ENCODE peak calls at places on chromosomes 5 and 9, in six cellular contexts. C, W, S, U, Q and E are unnamed samples.
A peak's percentile ranks its signal among the peaks of the same experiment; 100 is the strongest.

GRCh38 chr9:97905228-97905627 is 17.1 kb downstream of the TRMO start:
- DNase-seq in C (no peak), W (no peak), S (no peak), U (no peak), Q (peak; percentile 61), E (no peak)

GRCh38 chr9:79766091-79766490 is 194.3 kb downstream of the TLE4 start:
- DNase-seq in C (no peak), W (no peak), S (no peak), U (no peak), Q (no peak), E (no peak)

GRCh38 chr9:134433101-134433500 is 106.8 kb downstream of the RXRA start:
- DNase-seq in C (no peak), W (no peak), S (peak; percentile 57), U (no peak), Q (no peak), E (no peak)

GRCh38 chr9:91530829-91531228 is 107.2 kb upstream of the NFIL3 start:
- DNase-seq in C (no peak), W (no peak), S (peak; percentile 15), U (no peak), Q (no peak), E (peak; percentile 56)

GRCh38 chr5:185095-186070 is 5.9 kb upstream of the LRRC14B start:
- DNase-seq in C (no peak), W (no peak), S (no peak), U (no peak), Q (no peak), E (peak; percentile 80)

GRCh38 chr5:97422678-97423077 is 239.6 kb upstream of the RIOK2 start:
- DNase-seq in C (no peak), W (no peak), S (peak; percentile 30), U (no peak), Q (no peak), E (no peak)

GRCh38 chr5:94267350-94267899 is 351.0 kb downstream of the KIAA0825 start:
- DNase-seq in C (no peak), W (no peak), S (no peak), U (no peak), Q (no peak), E (no peak)

GRCh38 chr5:173729079-173729765 is 112.8 kb upstream of the BOD1 start:
- DNase-seq in C (no peak), W (peak; percentile 46), S (no peak), U (no peak), Q (no peak), E (no peak)

GRCh38 chr9:101814064-101814463 is 75.6 kb upstream of the GRIN3A start:
- DNase-seq in C (no peak), W (no peak), S (no peak), U (no peak), Q (no peak), E (no peak)

GRCh38 chr9:95171001-95171400 is 146.5 kb downstream of the FANCC start:
- DNase-seq in C (no peak), W (no peak), S (peak; percentile 38), U (peak; percentile 40), Q (no peak), E (peak; percentile 74)

GRCh38 chr9:135753391-135754105 is 51.6 kb downstream of the KCNT1 start:
- DNase-seq in C (no peak), W (no peak), S (no peak), U (no peak), Q (no peak), E (no peak)

GRCh38 chr5:14861123-14861757 is 10.3 kb downstream of the ANKH start:
- DNase-seq in C (no peak), W (no peak), S (no peak), U (no peak), Q (no peak), E (no peak)

GRCh38 chr9:94867281-94867841 is 140.9 kb downstream of the AOPEP start:
- DNase-seq in C (peak; percentile 34), W (no peak), S (peak; percentile 80), U (no peak), Q (no peak), E (peak; percentile 93)

GRCh38 chr9:130036099-130036498 is 6.9 kb downstream of the FNBP1 start:
- DNase-seq in C (no peak), W (no peak), S (peak; percentile 19), U (no peak), Q (no peak), E (peak; percentile 53)

GRCh38 chr5:173396311-173396993 is 68.2 kb upstream of the STC2 start:
- DNase-seq in C (no peak), W (peak; percentile 76), S (peak; percentile 16), U (no peak), Q (no peak), E (peak; percentile 16)

GRCh38 chr5:151905639-151906038 is 19.0 kb downstream of the GLRA1 start:
- DNase-seq in C (no peak), W (no peak), S (peak; percentile 64), U (no peak), Q (no peak), E (no peak)

GRCh38 chr9:75181748-75182147 is 93.4 kb downstream of the OSTF1 start:
- DNase-seq in C (no peak), W (no peak), S (peak; percentile 52), U (no peak), Q (no peak), E (peak; percentile 20)

GRCh38 chr5:150075806-150076205 is 10.5 kb downstream of the CSF1R start:
- DNase-seq in C (no peak), W (no peak), S (no peak), U (no peak), Q (no peak), E (no peak)

GRCh38 chr9:20252778-20253177 is 369.5 kb downstream of the MLLT3 start:
- DNase-seq in C (no peak), W (no peak), S (no peak), U (no peak), Q (no peak), E (no peak)

GRCh38 chr5:101611039-101611438 is 685.0 kb downstream of the SLCO4C1 start:
- DNase-seq in C (no peak), W (no peak), S (no peak), U (no peak), Q (no peak), E (no peak)

GRCh38 chr9:14978022-14979000 is 68.1 kb upstream of the FREM1 start:
- DNase-seq in C (no peak), W (no peak), S (no peak), U (no peak), Q (no peak), E (no peak)

GRCh38 chr9:78614892-78615291 is 318.0 kb downstream of the PSAT1 start:
- DNase-seq in C (no peak), W (no peak), S (no peak), U (no peak), Q (no peak), E (no peak)

GRCh38 chr5:62778327-62779009 is 199.8 kb downstream of the LRRC70 start:
- DNase-seq in C (no peak), W (no peak), S (no peak), U (no peak), Q (no peak), E (peak; percentile 5)

GRCh38 chr9:135851748-135852147 is 55.6 kb downstream of the CAMSAP1 start:
- DNase-seq in C (no peak), W (no peak), S (no peak), U (no peak), Q (no peak), E (no peak)